ENCODE peak calls at places on chromosomes 12 and 14, in six cellular contexts. One of them, this sample, is unnamed.

GRCh38 chr12:3490848-3491382 is at the start of gene PRMT8:
- DNase-seq in colonic mucosa: no peak
- DNase-seq in posterior vena cava: peak; percentile 69
- DNase-seq in NCI-H1092 treated with DMSO at 0.1 percent for 48 hours: peak; percentile 52
- DNase-seq in A172: no peak
- DNase-seq in transverse colon: no peak
- DNase-seq in this sample: no peak

GRCh38 chr12:31591308-31591901 is 469 bp upstream of the DENND5B start:
- DNase-seq in colonic mucosa: peak; percentile 25
- DNase-seq in transverse colon: peak; percentile 29
- DNase-seq in NCI-H1092 treated with DMSO at 0.1 percent for 48 hours: peak; percentile 54
- DNase-seq in posterior vena cava: no peak
- DNase-seq in A172: no peak
- DNase-seq in this sample: peak; percentile 77

GRCh38 chr12:96177013-96177412 is 17.2 kb upstream of the ELK3 start:
- DNase-seq in posterior vena cava: no peak
- DNase-seq in A172: peak; percentile 46
- DNase-seq in transverse colon: no peak
- DNase-seq in colonic mucosa: no peak
- DNase-seq in NCI-H1092 treated with DMSO at 0.1 percent for 48 hours: no peak
- DNase-seq in this sample: no peak

GRCh38 chr12:56103066-56103711 is 1.2 kb upstream of the PA2G4 start:
- DNase-seq in posterior vena cava: no peak
- DNase-seq in colonic mucosa: no peak
- DNase-seq in NCI-H1092 treated with DMSO at 0.1 percent for 48 hours: no peak
- DNase-seq in A172: no peak
- DNase-seq in transverse colon: no peak
- DNase-seq in this sample: no peak

GRCh38 chr12:6935221-6935550 is 7.4 kb downstream of the ATN1 start:
- DNase-seq in A172: no peak
- DNase-seq in NCI-H1092 treated with DMSO at 0.1 percent for 48 hours: no peak
- DNase-seq in colonic mucosa: no peak
- DNase-seq in posterior vena cava: no peak
- DNase-seq in transverse colon: no peak
- DNase-seq in this sample: no peak

GRCh38 chr12:25382311-25383106 is 131.8 kb upstream of the KRAS start:
- DNase-seq in A172: no peak
- DNase-seq in colonic mucosa: peak; percentile 67
- DNase-seq in posterior vena cava: no peak
- DNase-seq in transverse colon: peak; percentile 39
- DNase-seq in NCI-H1092 treated with DMSO at 0.1 percent for 48 hours: no peak
- DNase-seq in this sample: no peak

GRCh38 chr12:14824012-14824634 is 10.1 kb upstream of the SMCO3 start:
- DNase-seq in A172: no peak
- DNase-seq in NCI-H1092 treated with DMSO at 0.1 percent for 48 hours: no peak
- DNase-seq in posterior vena cava: no peak
- DNase-seq in colonic mucosa: no peak
- DNase-seq in transverse colon: no peak
- DNase-seq in this sample: no peak

GRCh38 chr12:97308576-97309198 is 153.9 kb upstream of the RMST start:
- DNase-seq in colonic mucosa: no peak
- DNase-seq in A172: peak; percentile 21
- DNase-seq in posterior vena cava: no peak
- DNase-seq in NCI-H1092 treated with DMSO at 0.1 percent for 48 hours: peak; percentile 17
- DNase-seq in transverse colon: no peak
- DNase-seq in this sample: no peak

GRCh38 chr12:55929306-55929791 is 1.6 kb upstream of the DGKA start:
- DNase-seq in transverse colon: peak; percentile 75
- DNase-seq in colonic mucosa: peak; percentile 58
- DNase-seq in A172: no peak
- DNase-seq in NCI-H1092 treated with DMSO at 0.1 percent for 48 hours: no peak
- DNase-seq in posterior vena cava: no peak
- DNase-seq in this sample: peak; percentile 94

GRCh38 chr12:67650127-67650495 is 1.6 kb downstream of the DYRK2 start:
- DNase-seq in NCI-H1092 treated with DMSO at 0.1 percent for 48 hours: no peak
- DNase-seq in colonic mucosa: peak; percentile 39
- DNase-seq in A172: no peak
- DNase-seq in posterior vena cava: no peak
- DNase-seq in transverse colon: no peak
- DNase-seq in this sample: peak; percentile 54

GRCh38 chr14:92945959-92946846 is 23.3 kb downstream of the CHGA start:
- DNase-seq in NCI-H1092 treated with DMSO at 0.1 percent for 48 hours: no peak
- DNase-seq in posterior vena cava: peak; percentile 89
- DNase-seq in transverse colon: peak; percentile 88
- DNase-seq in colonic mucosa: peak; percentile 91
- DNase-seq in A172: peak; percentile 75
- DNase-seq in this sample: peak; percentile 89

GRCh38 chr12:101078881-101079280 is 131.2 kb downstream of the SLC5A8 start:
- DNase-seq in posterior vena cava: no peak
- DNase-seq in transverse colon: no peak
- DNase-seq in NCI-H1092 treated with DMSO at 0.1 percent for 48 hours: no peak
- DNase-seq in A172: no peak
- DNase-seq in colonic mucosa: no peak
- DNase-seq in this sample: no peak

GRCh38 chr12:97047361-97047760 is 140.3 kb downstream of the NEDD1 start:
- DNase-seq in posterior vena cava: no peak
- DNase-seq in A172: no peak
- DNase-seq in colonic mucosa: no peak
- DNase-seq in NCI-H1092 treated with DMSO at 0.1 percent for 48 hours: no peak
- DNase-seq in transverse colon: no peak
- DNase-seq in this sample: no peak

GRCh38 chr14:67440513-67440912 is 28.5 kb upstream of the PLEK2 start:
- DNase-seq in NCI-H1092 treated with DMSO at 0.1 percent for 48 hours: no peak
- DNase-seq in A172: no peak
- DNase-seq in transverse colon: peak; percentile 51
- DNase-seq in posterior vena cava: no peak
- DNase-seq in colonic mucosa: peak; percentile 61
- DNase-seq in this sample: no peak

GRCh38 chr12:102765736-102766135 is 151.3 kb downstream of the PAH start:
- DNase-seq in colonic mucosa: no peak
- DNase-seq in posterior vena cava: no peak
- DNase-seq in NCI-H1092 treated with DMSO at 0.1 percent for 48 hours: no peak
- DNase-seq in transverse colon: no peak
- DNase-seq in A172: no peak
- DNase-seq in this sample: no peak

GRCh38 chr12:24879644-24880043 is 69.3 kb downstream of the BCAT1 start:
- DNase-seq in NCI-H1092 treated with DMSO at 0.1 percent for 48 hours: no peak
- DNase-seq in colonic mucosa: no peak
- DNase-seq in posterior vena cava: no peak
- DNase-seq in A172: no peak
- DNase-seq in transverse colon: no peak
- DNase-seq in this sample: no peak

GRCh38 chr12:46963977-46964376 is 115.4 kb upstream of the PCED1B start:
- DNase-seq in posterior vena cava: no peak
- DNase-seq in NCI-H1092 treated with DMSO at 0.1 percent for 48 hours: no peak
- DNase-seq in transverse colon: no peak
- DNase-seq in colonic mucosa: no peak
- DNase-seq in A172: peak; percentile 83
- DNase-seq in this sample: no peak

GRCh38 chr12:57063991-57064725 is 14.2 kb upstream of the MYO1A start:
- DNase-seq in posterior vena cava: no peak
- DNase-seq in transverse colon: no peak
- DNase-seq in colonic mucosa: no peak
- DNase-seq in NCI-H1092 treated with DMSO at 0.1 percent for 48 hours: no peak
- DNase-seq in A172: peak; percentile 31
- DNase-seq in this sample: no peak

GRCh38 chr14:34981743-34982420 is 910 bp upstream of the SRP54 start:
- DNase-seq in A172: no peak
- DNase-seq in NCI-H1092 treated with DMSO at 0.1 percent for 48 hours: no peak
- DNase-seq in posterior vena cava: no peak
- DNase-seq in transverse colon: peak; percentile 35
- DNase-seq in colonic mucosa: peak; percentile 50
- DNase-seq in this sample: peak; percentile 53

GRCh38 chr12:93714382-93714781 is 37.2 kb downstream of the CRADD start:
- DNase-seq in NCI-H1092 treated with DMSO at 0.1 percent for 48 hours: no peak
- DNase-seq in colonic mucosa: no peak
- DNase-seq in posterior vena cava: no peak
- DNase-seq in transverse colon: no peak
- DNase-seq in A172: no peak
- DNase-seq in this sample: no peak

GRCh38 chr12:69661386-69661785 is 37.7 kb downstream of the BEST3 start:
- DNase-seq in NCI-H1092 treated with DMSO at 0.1 percent for 48 hours: no peak
- DNase-seq in A172: no peak
- DNase-seq in colonic mucosa: no peak
- DNase-seq in posterior vena cava: no peak
- DNase-seq in transverse colon: no peak
- DNase-seq in this sample: no peak

GRCh38 chr12:11824069-11824468 is 174.6 kb downstream of the ETV6 start:
- DNase-seq in NCI-H1092 treated with DMSO at 0.1 percent for 48 hours: no peak
- DNase-seq in colonic mucosa: no peak
- DNase-seq in posterior vena cava: no peak
- DNase-seq in transverse colon: no peak
- DNase-seq in A172: no peak
- DNase-seq in this sample: no peak

GRCh38 chr12:7016958-7017571 is 1.2 kb downstream of the LPCAT3 start:
- DNase-seq in colonic mucosa: peak; percentile 33
- DNase-seq in transverse colon: no peak
- DNase-seq in NCI-H1092 treated with DMSO at 0.1 percent for 48 hours: no peak
- DNase-seq in posterior vena cava: no peak
- DNase-seq in A172: no peak
- DNase-seq in this sample: no peak

GRCh38 chr12:45216297-45216982 is 545 bp downstream of the ANO6 start:
- DNase-seq in A172: peak; percentile 10
- DNase-seq in colonic mucosa: peak; percentile 65
- DNase-seq in NCI-H1092 treated with DMSO at 0.1 percent for 48 hours: peak; percentile 75
- DNase-seq in transverse colon: peak; percentile 56
- DNase-seq in posterior vena cava: peak; percentile 86
- DNase-seq in this sample: peak; percentile 78

GRCh38 chr12:79375050-79375449 is 315.7 kb downstream of the PAWR start:
- DNase-seq in posterior vena cava: no peak
- DNase-seq in colonic mucosa: no peak
- DNase-seq in NCI-H1092 treated with DMSO at 0.1 percent for 48 hours: no peak
- DNase-seq in A172: no peak
- DNase-seq in transverse colon: no peak
- DNase-seq in this sample: no peak

GRCh38 chr14:54754116-54754622 is 148.5 kb downstream of the GCH1 start:
- DNase-seq in colonic mucosa: no peak
- DNase-seq in A172: no peak
- DNase-seq in NCI-H1092 treated with DMSO at 0.1 percent for 48 hours: no peak
- DNase-seq in transverse colon: no peak
- DNase-seq in posterior vena cava: no peak
- DNase-seq in this sample: no peak

GRCh38 chr14:20690848-20691640 is 2.5 kb downstream of the ANG start:
- DNase-seq in NCI-H1092 treated with DMSO at 0.1 percent for 48 hours: peak; percentile 81
- DNase-seq in transverse colon: peak; percentile 48
- DNase-seq in posterior vena cava: no peak
- DNase-seq in colonic mucosa: peak; percentile 75
- DNase-seq in A172: peak; percentile 66
- DNase-seq in this sample: peak; percentile 38

GRCh38 chr12:76260390-76260748 is 87.8 kb downstream of the BBS10 start:
- DNase-seq in A172: no peak
- DNase-seq in NCI-H1092 treated with DMSO at 0.1 percent for 48 hours: no peak
- DNase-seq in transverse colon: no peak
- DNase-seq in colonic mucosa: no peak
- DNase-seq in posterior vena cava: no peak
- DNase-seq in this sample: no peak

GRCh38 chr12:13941258-13942249 is 39.8 kb downstream of the GRIN2B start:
- DNase-seq in colonic mucosa: peak; percentile 84
- DNase-seq in posterior vena cava: no peak
- DNase-seq in NCI-H1092 treated with DMSO at 0.1 percent for 48 hours: peak; percentile 80
- DNase-seq in transverse colon: peak; percentile 78
- DNase-seq in A172: peak; percentile 31
- DNase-seq in this sample: peak; percentile 84

GRCh38 chr14:68506645-68507405 is 286.0 kb downstream of the ZFP36L1 start:
- DNase-seq in NCI-H1092 treated with DMSO at 0.1 percent for 48 hours: no peak
- DNase-seq in A172: no peak
- DNase-seq in transverse colon: no peak
- DNase-seq in colonic mucosa: no peak
- DNase-seq in posterior vena cava: no peak
- DNase-seq in this sample: peak; percentile 68

GRCh38 chr14:75234173-75234855 is 44.3 kb upstream of the FOS start:
- DNase-seq in A172: peak; percentile 61
- DNase-seq in posterior vena cava: peak; percentile 88
- DNase-seq in colonic mucosa: peak; percentile 48
- DNase-seq in transverse colon: peak; percentile 51
- DNase-seq in NCI-H1092 treated with DMSO at 0.1 percent for 48 hours: no peak
- DNase-seq in this sample: peak; percentile 79

GRCh38 chr14:34466691-34467090 is 4.7 kb upstream of the SPTSSA start:
- DNase-seq in NCI-H1092 treated with DMSO at 0.1 percent for 48 hours: no peak
- DNase-seq in posterior vena cava: no peak
- DNase-seq in transverse colon: no peak
- DNase-seq in colonic mucosa: no peak
- DNase-seq in A172: no peak
- DNase-seq in this sample: peak; percentile 22

GRCh38 chr12:103758310-103759089 is 82.5 kb downstream of the NT5DC3 start:
- DNase-seq in transverse colon: no peak
- DNase-seq in A172: no peak
- DNase-seq in posterior vena cava: no peak
- DNase-seq in colonic mucosa: no peak
- DNase-seq in NCI-H1092 treated with DMSO at 0.1 percent for 48 hours: no peak
- DNase-seq in this sample: no peak

GRCh38 chr14:71166434-71166833 is 259.2 kb downstream of the PCNX1 start:
- DNase-seq in colonic mucosa: peak; percentile 79
- DNase-seq in posterior vena cava: no peak
- DNase-seq in A172: peak; percentile 30
- DNase-seq in transverse colon: peak; percentile 34
- DNase-seq in NCI-H1092 treated with DMSO at 0.1 percent for 48 hours: peak; percentile 13
- DNase-seq in this sample: no peak

GRCh38 chr14:20630340-20631022 is 11.0 kb downstream of the OR6S1 start:
- DNase-seq in colonic mucosa: peak; percentile 72
- DNase-seq in NCI-H1092 treated with DMSO at 0.1 percent for 48 hours: no peak
- DNase-seq in transverse colon: peak; percentile 45
- DNase-seq in posterior vena cava: no peak
- DNase-seq in A172: peak; percentile 74
- DNase-seq in this sample: no peak